ENCODE peak calls at places on chromosomes 13 and 19, in seven cellular contexts. E, P, N, R, H, Y and V are unnamed samples.
A peak's percentile ranks its signal among the peaks of the same experiment; 100 is the strongest.

GRCh38 chr13:51724721-51725120 is 79.2 kb downstream of the DHRS12 start:
- DNase-seq in E (no peak), P (no peak), N (no peak), R (no peak), H (no peak), Y (no peak), V (no peak)

GRCh38 chr19:38915329-38916321 is 3.6 kb upstream of the CCER2 start:
- DNase-seq in E (no peak), P (no peak), N (no peak), R (peak; percentile 21), H (no peak), Y (no peak), V (no peak)

GRCh38 chr13:20425819-20426219 is 99.8 kb downstream of the CRYL1 start:
- DNase-seq in E (no peak), P (no peak), N (no peak), R (peak; percentile 39), H (no peak), Y (no peak), V (no peak)

GRCh38 chr13:61765940-61766666 is 350.5 kb upstream of the PCDH20 start:
- DNase-seq in E (no peak), P (no peak), N (no peak), R (no peak), H (no peak), Y (no peak), V (no peak)

GRCh38 chr19:53981408-53981998 is 9.9 kb upstream of the CACNG6 start:
- DNase-seq in E (no peak), P (no peak), N (no peak), R (no peak), H (no peak), Y (no peak), V (no peak)

GRCh38 chr13:66543780-66544179 is 686.4 kb downstream of the PCDH9 start:
- DNase-seq in E (peak; percentile 8), P (no peak), N (no peak), R (no peak), H (peak; percentile 14), Y (no peak), V (no peak)

GRCh38 chr19:12985049-12985776 is 10.1 kb upstream of the NFIX start:
- DNase-seq in E (no peak), P (no peak), N (no peak), R (no peak), H (peak; percentile 24), Y (no peak), V (peak; percentile 82)

GRCh38 chr19:54014920-54015560 is 23.6 kb downstream of the CACNG6 start:
- DNase-seq in E (no peak), P (no peak), N (no peak), R (no peak), H (no peak), Y (no peak), V (no peak)

GRCh38 chr13:35700661-35701060 is 224.2 kb upstream of the MAB21L1 start:
- DNase-seq in E (no peak), P (no peak), N (no peak), R (no peak), H (no peak), Y (no peak), V (no peak)

GRCh38 chr13:109577191-109577700 is 209.1 kb downstream of the IRS2 start:
- DNase-seq in E (no peak), P (no peak), N (no peak), R (no peak), H (no peak), Y (no peak), V (no peak)

DNA sequence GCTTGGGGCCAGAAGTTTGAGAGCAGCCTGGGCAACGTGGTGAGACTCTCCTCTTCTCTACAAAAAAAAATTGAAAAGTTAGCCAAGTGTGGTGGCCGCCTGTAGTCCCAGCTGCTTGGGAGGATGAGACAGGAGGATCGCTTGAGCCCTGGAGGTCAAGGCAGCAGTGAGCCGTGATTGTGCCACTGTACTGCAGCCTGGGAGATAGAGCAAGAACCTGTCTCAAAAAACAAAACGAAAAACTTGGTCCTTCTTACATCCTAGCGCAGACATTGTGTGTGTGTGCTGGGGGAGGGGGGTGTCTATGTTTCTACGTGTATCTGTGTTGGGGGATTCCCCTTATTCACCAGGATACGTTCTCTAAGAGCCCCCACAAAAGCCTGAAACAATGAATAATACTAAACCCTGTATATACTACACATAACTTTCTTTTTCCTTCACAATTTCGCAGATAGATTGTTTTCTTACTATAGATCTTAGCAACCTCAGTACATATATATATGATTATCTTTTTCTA is 7.9 kb downstream of the AXL start:
- DNase-seq in E (no peak), P (no peak), N (no peak), R (no peak), H (no peak), Y (no peak), V (no peak)
- H3K4me1 ChIP-seq in E (peaks cover 14% of the 10 kb centered on the region), P (no peaks in the 10 kb centered on the region), N (no peaks in the 10 kb centered on the region), R (no peaks in the 10 kb centered on the region), H (peaks cover 15% of the 10 kb centered on the region), Y (peaks cover 13% of the 10 kb centered on the region), V (peaks cover 36% of the 10 kb centered on the region)

GRCh38 chr19:18289471-18290066 is 8.1 kb upstream of the JUND start:
- DNase-seq in E (no peak), P (no peak), N (no peak), R (no peak), H (no peak), Y (no peak), V (no peak)
- H3K4me1 ChIP-seq in E (peaks cover 68% of the 10 kb centered on the region), P (no peaks in the 10 kb centered on the region), N (peaks cover 15% of the 10 kb centered on the region), R (peaks cover 18% of the 10 kb centered on the region), H (peaks cover 18% of the 10 kb centered on the region), Y (peaks cover 54% of the 10 kb centered on the region), V (peaks cover 32% of the 10 kb centered on the region)

DNA sequence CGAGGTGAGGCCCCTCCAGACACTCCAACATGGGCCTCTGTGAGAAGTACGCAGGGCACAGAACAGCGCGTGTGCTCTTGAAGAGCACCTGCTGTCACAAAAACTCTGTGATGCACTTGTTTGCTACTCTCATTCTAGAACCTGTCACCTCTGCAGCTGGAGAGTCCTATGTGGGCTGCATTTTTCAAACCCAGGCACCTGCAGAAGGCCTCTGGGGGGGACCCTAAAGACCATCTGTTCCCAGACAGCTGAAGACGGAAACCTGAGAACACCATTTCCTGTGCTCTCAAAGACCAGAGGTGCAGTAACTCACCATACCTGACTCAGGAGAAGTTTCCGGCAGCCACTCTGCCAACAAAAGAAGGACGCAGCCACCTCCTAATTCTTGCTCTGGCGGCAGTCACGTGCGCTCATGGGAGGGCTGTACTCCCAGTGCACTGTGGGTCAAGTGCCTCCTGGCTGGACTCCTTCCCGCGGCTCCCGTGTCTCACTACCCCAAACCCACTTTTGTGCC is 28.1 kb downstream of the RANBP3 start:
- DNase-seq in E (peak; percentile 63), P (no peak), N (no peak), R (no peak), H (no peak), Y (peak; percentile 59), V (peak; percentile 76)
- H3K4me1 ChIP-seq in E (peaks cover 87% of the 10 kb centered on the region), P (peaks cover 4% of the 10 kb centered on the region), N (peaks cover 29% of the 10 kb centered on the region), R (peaks cover 55% of the 10 kb centered on the region), H (peaks cover 12% of the 10 kb centered on the region), Y (peaks cover 89% of the 10 kb centered on the region), V (peaks cover 92% of the 10 kb centered on the region)

GRCh38 chr19:50152578-50152977 is 10.5 kb downstream of the IZUMO2 start:
- DNase-seq in E (no peak), P (no peak), N (no peak), R (no peak), H (no peak), Y (no peak), V (no peak)

GRCh38 chr19:50148528-50148927 is 14.6 kb downstream of the IZUMO2 start:
- DNase-seq in E (no peak), P (no peak), N (no peak), R (no peak), H (no peak), Y (no peak), V (no peak)

DNA sequence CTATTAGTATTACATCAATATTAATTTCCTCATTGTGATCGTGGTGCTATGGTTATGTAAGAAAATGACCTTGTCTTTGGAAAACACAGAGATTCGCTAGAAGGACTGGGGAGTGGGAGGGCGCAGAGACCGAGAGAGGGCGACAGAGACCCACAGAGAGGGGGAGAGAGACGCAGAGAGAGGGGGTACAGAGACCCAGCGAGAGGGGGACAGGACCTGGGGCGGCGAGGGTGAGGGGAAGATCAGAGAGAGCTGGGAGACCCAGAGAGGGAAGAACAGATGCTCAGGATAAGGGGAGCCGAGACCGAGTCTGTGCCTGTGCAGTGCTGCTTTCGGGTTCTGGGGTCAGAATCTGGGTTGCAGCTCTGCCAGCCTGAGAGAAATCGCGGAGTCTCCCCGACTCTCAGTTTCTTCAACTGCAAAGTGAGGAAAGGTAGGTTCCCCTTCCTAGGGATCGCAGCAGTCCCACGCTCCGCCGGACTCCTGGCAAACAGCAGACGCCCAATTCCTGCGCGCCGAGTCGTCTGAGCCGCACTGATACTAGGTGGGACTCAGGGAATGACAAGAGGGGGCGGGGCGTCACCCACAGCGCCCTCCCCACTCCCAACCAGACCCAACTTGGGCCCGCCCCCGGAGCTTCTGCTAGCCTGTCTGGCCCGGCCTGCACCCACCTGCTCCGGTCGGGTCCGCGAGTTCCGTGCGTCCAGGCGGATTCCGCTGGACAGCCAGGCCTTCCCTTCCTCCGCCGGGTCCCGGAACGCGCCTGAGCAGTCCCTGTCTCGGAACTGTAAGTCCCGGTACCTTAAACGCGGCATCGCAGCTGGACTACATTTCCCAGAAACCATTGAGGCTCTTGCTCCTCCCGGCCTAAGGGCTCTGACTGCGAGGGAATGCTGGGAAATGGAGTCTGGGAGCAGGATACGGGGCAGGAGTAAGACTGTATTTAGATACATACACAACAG is 15.3 kb downstream of the IZUMO2 start:
- DNase-seq in E (peak; percentile 79), P (peak; percentile 91), N (peak; percentile 90), R (peak; percentile 80), H (peak; percentile 94), Y (peak; percentile 76), V (peak; percentile 87)
- H3K4me1 ChIP-seq in E (peaks cover 3% of the 10 kb centered on the region), P (no peaks in the 10 kb centered on the region), N (no peaks in the 10 kb centered on the region), R (no peaks in the 10 kb centered on the region), H (no peaks in the 10 kb centered on the region), Y (peaks cover 5% of the 10 kb centered on the region), V (peaks cover 7% of the 10 kb centered on the region)

GRCh38 chr19:18743281-18743825 is 47.8 kb downstream of the COMP start:
- DNase-seq in E (no peak), P (no peak), N (peak; percentile 62), R (peak; percentile 92), H (peak; percentile 47), Y (no peak), V (peak; percentile 92)

GRCh38 chr19:18742838-18743237 is 48.3 kb downstream of the COMP start:
- DNase-seq in E (no peak), P (no peak), N (no peak), R (no peak), H (no peak), Y (no peak), V (no peak)

GRCh38 chr19:18742324-18742723 is 48.8 kb downstream of the COMP start:
- DNase-seq in E (no peak), P (no peak), N (no peak), R (no peak), H (no peak), Y (no peak), V (no peak)

GRCh38 chr19:18741124-18741493 is 50.0 kb downstream of the COMP start:
- DNase-seq in E (no peak), P (no peak), N (no peak), R (no peak), H (no peak), Y (no peak), V (no peak)

DNA sequence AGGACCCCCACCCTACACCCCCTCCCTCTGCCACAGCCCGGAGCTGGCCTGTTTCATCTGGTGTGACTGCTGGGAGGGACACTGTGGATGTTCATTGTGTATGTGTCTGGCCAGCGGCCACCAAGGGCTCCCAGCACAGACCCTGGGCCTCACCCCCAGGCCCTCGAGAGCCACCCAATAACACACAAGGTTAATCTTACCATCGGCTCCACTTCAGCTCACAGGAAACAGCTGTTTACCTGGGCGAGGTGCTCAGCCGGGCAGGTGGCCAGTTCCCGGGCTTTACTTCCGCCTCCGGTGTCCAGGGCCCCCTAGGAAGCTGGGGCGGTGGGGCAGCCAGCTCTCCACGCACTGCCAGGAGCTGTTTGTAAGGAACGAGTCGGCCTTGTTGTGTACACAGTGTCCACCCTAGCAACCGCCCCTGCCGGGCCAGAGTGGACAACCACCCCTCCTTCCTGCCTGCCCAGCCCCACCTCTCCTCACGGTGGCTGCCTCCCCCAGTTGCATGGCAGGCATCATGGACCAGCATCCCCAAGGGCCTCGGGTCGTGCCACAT is 49.5 kb downstream of the COMP start:
- DNase-seq in E (no peak), P (no peak), N (peak; percentile 36), R (no peak), H (no peak), Y (no peak), V (peak; percentile 93)
- H3K4me1 ChIP-seq in E (no peaks in the 10 kb centered on the region), P (no peaks in the 10 kb centered on the region), N (peaks cover 5% of the 10 kb centered on the region), R (peaks cover 71% of the 10 kb centered on the region), H (peaks cover 72% of the 10 kb centered on the region), Y (no peaks in the 10 kb centered on the region), V (peaks cover 70% of the 10 kb centered on the region)